ENCODE peak calls at places on chromosomes 11 and 22, in ten cellular contexts. D is HCEC 1CT, H is neural crest cell, Q is amniotic epithelial cell, A is amniotic stem cell, M is WTC11, V is dorsolateral prefrontal cortex, S is T-helper 22 cell, J is fibroblast of the conjunctiva, Z is HL-60. I is an unnamed sample.

GRCh38 chr11:71420455-71421241 is 27.5 kb downstream of the DHCR7 start:
- DNase-seq in A (no peak), M (peak; percentile 74), H (peak; percentile 57), J (no peak), D (peak; percentile 49), V (peak; percentile 63), Z (peak; percentile 41), S (no peak), Q (peak; percentile 48), I (no peak)

GRCh38 chr11:75319035-75319877 is 32.2 kb downstream of the ARRB1 start:
- DNase-seq in D (no peak), S (no peak), M (no peak), Q (no peak), A (no peak), V (no peak), J (no peak), H (no peak), Z (no peak), I (no peak)

GRCh38 chr11:67118059-67118766 is 850 bp upstream of the KDM2A start:
- DNase-seq in S (peak; percentile 34), V (no peak), H (no peak), D (no peak), Z (no peak), A (no peak), J (no peak), Q (peak; percentile 17), M (peak; percentile 64), I (no peak)

GRCh38 chr22:21726650-21727049 is 8.9 kb downstream of the YPEL1 start:
- DNase-seq in Q (no peak), D (peak; percentile 12), M (peak; percentile 72), Z (peak; percentile 52), V (peak; percentile 21), H (peak; percentile 31), J (no peak), S (no peak), A (no peak), I (no peak)

GRCh38 chr22:25081409-25081824 is 118.2 kb upstream of the CRYBB3 start:
- DNase-seq in J (no peak), Z (peak; percentile 17), V (no peak), A (no peak), H (peak; percentile 9), S (no peak), M (peak; percentile 68), D (no peak), Q (peak; percentile 28), I (no peak)

GRCh38 chr11:119367661-119368120 is 13.8 kb downstream of the USP2 start:
- DNase-seq in J (peak; percentile 75), M (no peak), D (peak; percentile 25), Z (peak; percentile 87), S (no peak), A (no peak), V (no peak), H (no peak), Q (peak; percentile 99), I (no peak)

GRCh38 chr22:20296598-20296997 is 23.3 kb downstream of the DGCR6L start:
- DNase-seq in M (no peak), D (no peak), H (no peak), Z (no peak), J (no peak), V (no peak), S (no peak), Q (no peak), A (no peak), I (no peak)

GRCh38 chr11:113540416-113541330 is 65.5 kb upstream of the DRD2 start:
- DNase-seq in J (no peak), H (no peak), D (no peak), Q (no peak), M (peak; percentile 57), S (no peak), Z (no peak), A (no peak), V (no peak), I (no peak)

GRCh38 chr22:41933411-41934177 is 7.0 kb upstream of the TNFRSF13C start:
- DNase-seq in J (no peak), M (no peak), V (no peak), H (no peak), Z (no peak), S (no peak), D (no peak), A (no peak), Q (no peak), I (no peak)